ENCODE peak calls at places on chromosome 6, in seven cellular contexts. One of them, this sample, is unnamed.

GRCh38 chr6:44858998-44859397 is 469.1 kb upstream of the RUNX2 start:
- DNase-seq in activated naive CD8-positive, alpha-beta T cell treated with anti-CD3 and anti-CD28 coated beads, Interleukin-2, amount 50 U/mL, for 16 hours: no peak
- DNase-seq in NCI-H146: no peak
- DNase-seq in DMS 273 treated with DMSO at 0.1 percent for 48 hours: no peak
- DNase-seq in fibroblast of gingiva: no peak
- DNase-seq in activated effector memory CD4-positive, alpha-beta T cell treated with anti-CD3 and anti-CD28 coated beads, Interleukin-2, amount 50 U/mL, for 16 hours: no peak
- DNase-seq in AG08396: no peak
- DNase-seq in this sample: no peak

GRCh38 chr6:157185171-157185570 is 138.1 kb downstream of the TMEM242 start:
- DNase-seq in activated naive CD8-positive, alpha-beta T cell treated with anti-CD3 and anti-CD28 coated beads, Interleukin-2, amount 50 U/mL, for 16 hours: no peak
- DNase-seq in NCI-H146: no peak
- DNase-seq in DMS 273 treated with DMSO at 0.1 percent for 48 hours: no peak
- DNase-seq in fibroblast of gingiva: no peak
- DNase-seq in activated effector memory CD4-positive, alpha-beta T cell treated with anti-CD3 and anti-CD28 coated beads, Interleukin-2, amount 50 U/mL, for 16 hours: no peak
- DNase-seq in AG08396: no peak
- DNase-seq in this sample: no peak

GRCh38 chr6:135910943-135911618 is 59.6 kb downstream of the PDE7B start:
- DNase-seq in activated naive CD8-positive, alpha-beta T cell treated with anti-CD3 and anti-CD28 coated beads, Interleukin-2, amount 50 U/mL, for 16 hours: no peak
- DNase-seq in NCI-H146: no peak
- DNase-seq in DMS 273 treated with DMSO at 0.1 percent for 48 hours: peak; percentile 29
- DNase-seq in fibroblast of gingiva: no peak
- DNase-seq in activated effector memory CD4-positive, alpha-beta T cell treated with anti-CD3 and anti-CD28 coated beads, Interleukin-2, amount 50 U/mL, for 16 hours: no peak
- DNase-seq in AG08396: no peak
- DNase-seq in this sample: no peak

GRCh38 chr6:13709698-13710551 is 1.7 kb downstream of the RANBP9 start:
- DNase-seq in activated naive CD8-positive, alpha-beta T cell treated with anti-CD3 and anti-CD28 coated beads, Interleukin-2, amount 50 U/mL, for 16 hours: no peak
- DNase-seq in NCI-H146: no peak
- DNase-seq in DMS 273 treated with DMSO at 0.1 percent for 48 hours: no peak
- DNase-seq in fibroblast of gingiva: no peak
- DNase-seq in activated effector memory CD4-positive, alpha-beta T cell treated with anti-CD3 and anti-CD28 coated beads, Interleukin-2, amount 50 U/mL, for 16 hours: no peak
- DNase-seq in AG08396: no peak
- DNase-seq in this sample: no peak

GRCh38 chr6:36827261-36828079 is 11.8 kb downstream of the CPNE5 start:
- DNase-seq in activated naive CD8-positive, alpha-beta T cell treated with anti-CD3 and anti-CD28 coated beads, Interleukin-2, amount 50 U/mL, for 16 hours: no peak
- DNase-seq in NCI-H146: peak; percentile 51
- DNase-seq in DMS 273 treated with DMSO at 0.1 percent for 48 hours: no peak
- DNase-seq in fibroblast of gingiva: peak; percentile 45
- DNase-seq in activated effector memory CD4-positive, alpha-beta T cell treated with anti-CD3 and anti-CD28 coated beads, Interleukin-2, amount 50 U/mL, for 16 hours: peak; percentile 65
- DNase-seq in AG08396: peak; percentile 40
- DNase-seq in this sample: peak; percentile 9

GRCh38 chr6:39021779-39022178 is 26.8 kb upstream of the GLP1R start:
- DNase-seq in activated naive CD8-positive, alpha-beta T cell treated with anti-CD3 and anti-CD28 coated beads, Interleukin-2, amount 50 U/mL, for 16 hours: no peak
- DNase-seq in NCI-H146: no peak
- DNase-seq in DMS 273 treated with DMSO at 0.1 percent for 48 hours: no peak
- DNase-seq in fibroblast of gingiva: no peak
- DNase-seq in activated effector memory CD4-positive, alpha-beta T cell treated with anti-CD3 and anti-CD28 coated beads, Interleukin-2, amount 50 U/mL, for 16 hours: no peak
- DNase-seq in AG08396: no peak
- DNase-seq in this sample: no peak

GRCh38 chr6:156379946-156380707 is 397.1 kb upstream of the ARID1B start:
- DNase-seq in activated naive CD8-positive, alpha-beta T cell treated with anti-CD3 and anti-CD28 coated beads, Interleukin-2, amount 50 U/mL, for 16 hours: no peak
- DNase-seq in NCI-H146: peak; percentile 80
- DNase-seq in DMS 273 treated with DMSO at 0.1 percent for 48 hours: peak; percentile 37
- DNase-seq in fibroblast of gingiva: no peak
- DNase-seq in activated effector memory CD4-positive, alpha-beta T cell treated with anti-CD3 and anti-CD28 coated beads, Interleukin-2, amount 50 U/mL, for 16 hours: no peak
- DNase-seq in AG08396: peak; percentile 20
- DNase-seq in this sample: no peak

GRCh38 chr6:158819213-158819976 is at the start of gene EZR:
- DNase-seq in activated naive CD8-positive, alpha-beta T cell treated with anti-CD3 and anti-CD28 coated beads, Interleukin-2, amount 50 U/mL, for 16 hours: peak; percentile 61
- DNase-seq in NCI-H146: peak; percentile 95
- DNase-seq in DMS 273 treated with DMSO at 0.1 percent for 48 hours: peak; percentile 34
- DNase-seq in fibroblast of gingiva: peak; percentile 56
- DNase-seq in activated effector memory CD4-positive, alpha-beta T cell treated with anti-CD3 and anti-CD28 coated beads, Interleukin-2, amount 50 U/mL, for 16 hours: peak; percentile 94
- DNase-seq in AG08396: peak; percentile 91
- DNase-seq in this sample: no peak

GRCh38 chr6:49225471-49225870 is 237.6 kb downstream of the MMUT start:
- DNase-seq in activated naive CD8-positive, alpha-beta T cell treated with anti-CD3 and anti-CD28 coated beads, Interleukin-2, amount 50 U/mL, for 16 hours: no peak
- DNase-seq in NCI-H146: no peak
- DNase-seq in DMS 273 treated with DMSO at 0.1 percent for 48 hours: no peak
- DNase-seq in fibroblast of gingiva: no peak
- DNase-seq in activated effector memory CD4-positive, alpha-beta T cell treated with anti-CD3 and anti-CD28 coated beads, Interleukin-2, amount 50 U/mL, for 16 hours: no peak
- DNase-seq in AG08396: no peak
- DNase-seq in this sample: no peak

GRCh38 chr6:78251930-78252329 is 599.1 kb downstream of the MEI4 start:
- DNase-seq in activated naive CD8-positive, alpha-beta T cell treated with anti-CD3 and anti-CD28 coated beads, Interleukin-2, amount 50 U/mL, for 16 hours: no peak
- DNase-seq in NCI-H146: no peak
- DNase-seq in DMS 273 treated with DMSO at 0.1 percent for 48 hours: no peak
- DNase-seq in fibroblast of gingiva: no peak
- DNase-seq in activated effector memory CD4-positive, alpha-beta T cell treated with anti-CD3 and anti-CD28 coated beads, Interleukin-2, amount 50 U/mL, for 16 hours: no peak
- DNase-seq in AG08396: no peak
- DNase-seq in this sample: no peak

This sample was measured in GOT3.